ENCODE peak calls at places on chromosome X, in nine cellular contexts. Q is mammary epithelial cell, K is thoracic aorta, J is GM23338, D is keratinocyte, A is psoas muscle, R is body of pancreas, I is tibial artery, B is cardiac muscle cell. M is an unnamed sample.

GRCh38 chrX:71195959-71196727 is 26.9 kb upstream of the GJB1 start:
- DNase-seq in Q (no peak), K (no peak), J (peak; percentile 41), D (no peak), A (no peak), R (no peak), I (no peak), B (no peak), M (no peak)

GRCh38 chrX:137195991-137196390 is 162.2 kb upstream of the GPR101 start:
- DNase-seq in Q (no peak), K (no peak), J (no peak), D (no peak), A (no peak), R (no peak), I (no peak), B (peak; percentile 0), M (no peak)

GRCh38 chrX:144335402-144335801 is 451.5 kb downstream of the UBE2NL start:
- DNase-seq in Q (no peak), K (no peak), J (no peak), D (no peak), A (no peak), R (no peak), I (no peak), B (no peak), M (no peak)

GRCh38 chrX:66672106-66672505 is 33.2 kb upstream of the EDA2R start:
- DNase-seq in Q (peak; percentile 11), K (no peak), J (no peak), D (no peak), A (no peak), R (no peak), I (no peak), B (no peak), M (no peak)

GRCh38 chrX:24774650-24775049 is 80.9 kb downstream of the POLA1 start:
- DNase-seq in Q (peak; percentile 2), K (no peak), J (no peak), D (no peak), A (no peak), R (no peak), I (no peak), B (peak; percentile 14), M (no peak)

GRCh38 chrX:20354505-20354904 is 87.8 kb upstream of the RPS6KA3 start:
- DNase-seq in Q (no peak), K (no peak), J (no peak), D (no peak), A (no peak), R (no peak), I (no peak), B (no peak), M (no peak)

GRCh38 chrX:115561605-115562491 is 874 bp downstream of the PLS3 start:
- DNase-seq in Q (peak; percentile 45), K (no peak), J (peak; percentile 41), D (no peak), A (peak; percentile 55), R (peak; percentile 45), I (peak; percentile 82), B (peak; percentile 60), M (peak; percentile 83)

GRCh38 chrX:103733017-103733416 is 22.3 kb downstream of the TMEM31 start:
- DNase-seq in Q (no peak), K (no peak), J (no peak), D (no peak), A (no peak), R (no peak), I (no peak), B (no peak), M (no peak)

GRCh38 chrX:15737188-15737956 is 698 bp upstream of the CA5B start:
- DNase-seq in Q (peak; percentile 19), K (no peak), J (no peak), D (peak; percentile 23), A (no peak), R (no peak), I (no peak), B (no peak), M (no peak)
- H3K27ac ChIP-seq in Q (peak overlapping the region; percentile 24), K (peak overlapping the region; percentile 70), J (no peak overlapping the region), D (peak overlapping the region; percentile 16), A (no peak overlapping the region), R (peak overlapping the region; percentile 74), I (peak overlapping the region; percentile 67), B (no peak overlapping the region), M (no peak overlapping the region)

GRCh38 chrX:112043997-112044396 is 38.6 kb downstream of the TRPC5 start:
- DNase-seq in Q (no peak), K (no peak), J (peak; percentile 41), D (no peak), A (no peak), R (no peak), I (no peak), B (peak; percentile 0), M (no peak)
- TF ChIP-seq CTCF in Q (peak; percentile 16), K (no peak), J (peak; percentile 62), D (no peak), A (no peak), R (peak; percentile 21), I (no peak), B (peak; percentile 4), M (peak; percentile 17)

GRCh38 chrX:1281511-1281910 is 12.9 kb downstream of the CSF2RA start:
- DNase-seq in Q (peak; percentile 9), K (no peak), J (no peak), D (no peak), A (no peak), R (no peak), I (no peak), B (no peak), M (no peak)
- H3K36me3 ChIP-seq in Q (no peaks in the 10 kb centered on the region), K (no peaks in the 10 kb centered on the region), J (no peaks in the 10 kb centered on the region), D (no peaks in the 10 kb centered on the region), A (no peaks in the 10 kb centered on the region), R (no peaks in the 10 kb centered on the region), I (no peaks in the 10 kb centered on the region), B (no peaks in the 10 kb centered on the region), M (no peaks in the 10 kb centered on the region)

GRCh38 chrX:994780-995179 is 217.7 kb downstream of the CRLF2 start:
- DNase-seq in Q (no peak), K (no peak), J (no peak), D (no peak), A (no peak), R (no peak), I (no peak), B (no peak), M (no peak)

DNA sequence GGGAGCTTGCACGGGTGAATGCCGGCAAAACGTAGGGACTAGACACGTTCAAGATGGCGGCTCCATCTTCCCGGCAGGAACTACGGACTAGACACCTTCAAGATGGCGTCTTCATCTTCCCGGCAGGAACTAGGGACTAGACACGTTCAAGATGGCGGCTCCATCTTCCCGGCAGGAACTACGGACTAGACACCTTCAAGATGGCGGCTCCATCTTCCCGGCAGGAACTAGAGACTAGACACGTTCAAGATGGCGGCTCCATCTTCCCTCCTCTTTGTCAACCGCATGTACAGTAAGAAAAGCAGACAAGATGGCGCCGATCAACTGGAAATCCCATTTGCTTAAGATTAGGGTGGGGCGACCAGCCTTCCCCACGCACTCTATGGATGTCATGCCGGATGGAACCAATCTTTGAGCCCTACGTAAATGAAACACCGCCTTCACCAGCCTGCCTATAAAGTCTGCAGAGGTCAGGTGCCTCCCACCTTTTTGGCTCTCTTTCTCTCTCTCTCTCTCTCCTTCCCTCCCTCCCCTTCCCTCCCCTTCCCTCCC is 222.4 kb downstream of the CRLF2 start:
- DNase-seq in Q (peak; percentile 89), K (no peak), J (no peak), D (peak; percentile 1), A (peak; percentile 78), R (peak; percentile 33), I (peak; percentile 87), B (peak; percentile 61), M (peak; percentile 30)
- H3K27ac ChIP-seq in Q (no peak overlapping the region), K (no peak overlapping the region), J (no peak overlapping the region), D (no peak overlapping the region), A (peak overlapping the region; percentile 55), R (no peak overlapping the region), I (no peak overlapping the region), B (no peak overlapping the region), M (no peak overlapping the region)

DNA sequence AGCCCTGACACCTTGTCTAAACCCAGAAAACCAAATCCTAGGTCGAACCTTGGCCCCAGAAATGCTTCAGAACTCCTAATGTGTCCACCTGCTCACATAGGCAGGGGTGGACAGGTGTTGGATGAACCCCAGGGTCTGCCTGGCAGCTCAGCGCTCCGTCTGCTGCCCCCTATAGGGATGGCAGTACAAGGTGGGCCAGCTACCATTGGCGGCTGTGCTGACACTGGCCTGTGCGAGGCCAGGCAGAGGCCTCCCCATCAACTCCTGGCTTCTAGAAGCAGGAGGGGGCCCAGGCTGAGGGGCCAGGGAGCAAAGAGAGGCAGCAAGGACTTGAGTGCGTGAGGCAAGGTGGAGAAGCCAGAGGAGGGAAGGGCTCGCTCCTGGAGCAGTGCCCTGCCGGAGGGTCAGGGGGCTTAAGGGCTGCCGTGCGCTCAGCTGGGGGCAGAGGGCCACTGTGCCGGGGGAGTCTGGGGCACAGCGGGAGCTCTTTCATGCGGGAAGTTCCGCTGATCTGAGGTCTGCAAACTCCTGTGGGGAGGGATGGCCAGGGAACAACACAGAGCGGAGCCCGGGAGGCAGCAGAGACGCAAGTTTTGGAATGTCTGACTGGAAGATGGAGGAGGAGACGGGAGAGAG is 20.6 kb downstream of the CCNQ start:
- DNase-seq in Q (no peak), K (no peak), J (peak; percentile 56), D (no peak), A (no peak), R (no peak), I (no peak), B (no peak), M (no peak)
- TF ChIP-seq CTCF in Q (no peak), K (no peak), J (peak; percentile 36), D (no peak), A (no peak), R (no peak), I (no peak), B (no peak), M (no peak)

GRCh38 chrX:16825306-16826035 is 39.2 kb downstream of the TXLNG start:
- DNase-seq in Q (peak; percentile 74), K (no peak), J (no peak), D (no peak), A (no peak), R (no peak), I (no peak), B (no peak), M (no peak)

GRCh38 chrX:16826207-16826606 is 39.9 kb downstream of the TXLNG start:
- DNase-seq in Q (peak; percentile 50), K (no peak), J (no peak), D (no peak), A (no peak), R (no peak), I (no peak), B (peak; percentile 65), M (no peak)

GRCh38 chrX:16819634-16820033 is 33.4 kb downstream of the TXLNG start:
- DNase-seq in Q (no peak), K (no peak), J (no peak), D (no peak), A (no peak), R (no peak), I (no peak), B (no peak), M (no peak)

GRCh38 chrX:16827225-16827624 is 41.0 kb downstream of the TXLNG start:
- DNase-seq in Q (peak; percentile 82), K (no peak), J (no peak), D (no peak), A (no peak), R (no peak), I (no peak), B (no peak), M (no peak)

DNA sequence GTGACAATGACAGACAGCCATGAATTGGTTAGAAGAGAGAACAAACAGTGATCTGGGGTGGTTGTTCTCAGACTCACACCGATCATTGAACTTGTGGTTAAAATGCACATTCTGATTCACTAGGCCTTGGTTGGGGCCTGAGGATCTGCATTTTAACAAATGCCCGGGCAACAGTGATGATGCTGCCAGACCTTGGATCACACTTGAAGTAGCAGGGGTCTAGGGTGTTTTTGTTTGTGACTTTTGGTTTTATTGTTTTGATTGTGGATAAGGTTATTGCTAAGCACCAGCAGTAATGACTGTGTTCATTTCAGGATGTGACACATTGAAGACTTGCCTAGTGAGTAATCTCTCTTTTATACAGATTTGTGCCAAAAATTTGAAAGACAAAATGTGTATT is 36.5 kb downstream of the TXLNG start:
- DNase-seq in Q (peak; percentile 83), K (no peak), J (no peak), D (no peak), A (no peak), R (no peak), I (no peak), B (peak; percentile 76), M (no peak)
- H3K36me3 ChIP-seq in Q (peaks cover 14% of the 10 kb centered on the region), K (peaks cover 4% of the 10 kb centered on the region), J (no peaks in the 10 kb centered on the region), D (peaks cover 25% of the 10 kb centered on the region), A (peaks cover 66% of the 10 kb centered on the region), R (peaks cover 2% of the 10 kb centered on the region), I (peaks cover 46% of the 10 kb centered on the region), B (peaks cover 26% of the 10 kb centered on the region), M (peaks cover 20% of the 10 kb centered on the region)